ENCODE peak calls at places on chromosomes 13 and 19, in six cellular contexts. B, T, P, I, N and J are unnamed samples.

GRCh38 chr19:6813659-6814058 is 41.2 kb downstream of the VAV1 start:
- DNase-seq in N (no peak), B (no peak), T (no peak), P (no peak), I (no peak), J (no peak)

GRCh38 chr19:33677745-33678426 is 56.1 kb downstream of the CHST8 start:
- DNase-seq in I (no peak), P (no peak), B (no peak), T (no peak), N (no peak), J (no peak)

GRCh38 chr13:73519720-73520119 is 460.9 kb downstream of the KLF5 start:
- DNase-seq in I (no peak), T (no peak), N (no peak), B (no peak), P (no peak), J (no peak)

GRCh38 chr13:31772231-31772630 is 32.9 kb downstream of the RXFP2 start:
- DNase-seq in B (no peak), N (no peak), T (no peak), I (no peak), P (no peak), J (no peak)

GRCh38 chr13:26042781-26043180 is 9.0 kb downstream of the SHISA2 start:
- DNase-seq in N (no peak), I (no peak), B (no peak), P (no peak), T (no peak), J (no peak)

GRCh38 chr19:1989513-1990229 is 25.8 kb downstream of the BTBD2 start:
- DNase-seq in T (no peak), I (no peak), P (no peak), N (no peak), B (no peak), J (no peak)

GRCh38 chr13:96837809-96838208 is 156.5 kb downstream of the OXGR1 start:
- DNase-seq in I (no peak), B (no peak), P (no peak), N (no peak), T (no peak), J (no peak)

GRCh38 chr19:47155141-47155540 is 24.5 kb downstream of the SAE1 start:
- DNase-seq in P (no peak), N (no peak), I (no peak), T (no peak), B (no peak), J (no peak)

GRCh38 chr19:20503536-20503935 is 62.0 kb downstream of the ZNF737 start:
- DNase-seq in I (no peak), P (no peak), T (peak), N (no peak), B (no peak), J (no peak)

GRCh38 chr13:49319555-49320350 is 72.0 kb downstream of the CDADC1 start:
- DNase-seq in T (no peak), P (no peak), I (no peak), N (no peak), B (no peak), J (no peak)

GRCh38 chr13:101795025-101795424 is 342.6 kb downstream of the ITGBL1 start:
- DNase-seq in P (no peak), I (no peak), B (no peak), T (no peak), N (no peak), J (no peak)

GRCh38 chr19:18126097-18126496 is 26.9 kb upstream of the PIK3R2 start:
- DNase-seq in N (peak), T (no peak), I (no peak), B (no peak), P (no peak), J (no peak)

GRCh38 chr19:43464089-43464775 is 1.2 kb downstream of the LYPD3 start:
- DNase-seq in P (no peak), T (no peak), I (peak), B (no peak), N (peak), J (no peak)